ENCODE peak calls at places on chromosomes 2 and 18, in five cellular contexts. X is NCI-H1417; B is posterior vena cava; C is HS-5; A is activated naive CD8-positive, alpha-beta T cell treated with anti-CD3 and anti-CD28 coated beads, Interleukin-2, amount 50 U/mL, for 24 hours. U is an unnamed sample.

GRCh38 chr18:36415606-36416005 is 118.1 kb downstream of the FHOD3 start:
- DNase-seq in X (no peak), B (no peak), C (no peak), A (no peak), U (no peak)

GRCh38 chr2:11242545-11243174 is 87.4 kb downstream of the SLC66A3 start:
- DNase-seq in A (no peak), X (no peak), B (no peak), C (no peak), U (no peak)

GRCh38 chr18:67525328-67526110 is 9.0 kb upstream of the DSEL start:
- DNase-seq in C (peak; percentile 88), X (no peak), B (no peak), A (no peak), U (no peak)

GRCh38 chr2:182672471-182673165 is 43.4 kb upstream of the DNAJC10 start:
- DNase-seq in B (no peak), A (no peak), X (no peak), C (peak; percentile 56), U (no peak)

GRCh38 chr2:176242211-176242610 is 27.0 kb upstream of the MTX2 start:
- DNase-seq in X (no peak), B (no peak), C (no peak), A (no peak), U (no peak)

GRCh38 chr2:194203898-194204297 is 1453.1 kb upstream of the SLC39A10 start:
- DNase-seq in C (peak; percentile 54), B (no peak), X (no peak), A (no peak), U (no peak)

GRCh38 chr18:27009293-27009692 is 143.8 kb upstream of the AQP4 start:
- DNase-seq in A (no peak), B (no peak), C (no peak), X (no peak), U (no peak)

GRCh38 chr18:33839452-33840225 is 261.6 kb downstream of the ASXL3 start:
- DNase-seq in C (no peak), A (no peak), X (peak; percentile 92), B (no peak), U (peak; percentile 58)

GRCh38 chr2:230570987-230571386 is 141.7 kb upstream of the CAB39 start:
- DNase-seq in C (no peak), X (no peak), B (no peak), A (no peak), U (no peak)

GRCh38 chr18:31101148-31102019 is 837 bp downstream of the DSC2 start:
- DNase-seq in B (peak; percentile 93), X (peak; percentile 89), C (no peak), A (peak; percentile 3), U (no peak)

GRCh38 chr18:5197461-5197860 is 404 bp upstream of the AKAIN1 start:
- DNase-seq in X (no peak), B (no peak), A (no peak), C (no peak), U (no peak)

GRCh38 chr2:207308519-207309224 is 142.9 kb upstream of the KLF7 start:
- DNase-seq in C (no peak), A (no peak), X (no peak), B (no peak), U (peak; percentile 35)

GRCh38 chr2:176552456-176553135 is 283.4 kb downstream of the MTX2 start:
- DNase-seq in B (no peak), A (no peak), C (peak; percentile 80), X (no peak), U (no peak)

GRCh38 chr2:5713101-5713500 is 20.9 kb downstream of the SOX11 start:
- DNase-seq in A (no peak), B (no peak), X (no peak), C (no peak), U (no peak)

GRCh38 chr2:144943986-144944385 is 424.1 kb upstream of the ZEB2 start:
- DNase-seq in X (no peak), A (no peak), B (no peak), C (peak; percentile 78), U (no peak)

GRCh38 chr18:57533399-57533884 is 53.1 kb downstream of the FECH start:
- DNase-seq in C (no peak), X (no peak), B (no peak), A (no peak), U (no peak)

GRCh38 chr18:76564117-76564516 is 69.1 kb upstream of the ZNF516 start:
- DNase-seq in B (no peak), A (no peak), C (peak; percentile 77), X (no peak), U (no peak)

GRCh38 chr2:25335204-25335603 is 6.5 kb downstream of the DNMT3A start:
- DNase-seq in A (no peak), C (no peak), X (no peak), B (no peak), U (no peak)

GRCh38 chr2:136238552-136239346 is 120.8 kb upstream of the CXCR4 start:
- DNase-seq in X (no peak), C (peak; percentile 58), A (peak; percentile 36), B (no peak), U (peak; percentile 55)

GRCh38 chr2:221551864-221552263 is 20.2 kb downstream of the EPHA4 start:
- DNase-seq in X (no peak), A (no peak), C (no peak), B (no peak), U (no peak)

GRCh38 chr2:185291035-185291647 is 447.5 kb upstream of the FSIP2 start:
- DNase-seq in A (peak; percentile 10), X (peak; percentile 17), B (no peak), C (peak; percentile 5), U (peak; percentile 30)

GRCh38 chr2:43082111-43082877 is 144.1 kb downstream of the ZFP36L2 start:
- DNase-seq in A (no peak), C (no peak), B (peak; percentile 64), X (no peak), U (no peak)

GRCh38 chr2:146295080-146295670 is 1549.7 kb upstream of the ACVR2A start:
- DNase-seq in A (no peak), B (no peak), C (no peak), X (peak; percentile 4), U (no peak)

GRCh38 chr2:121697108-121697631 is 39.5 kb downstream of the NIFK start:
- DNase-seq in A (no peak), C (no peak), B (peak; percentile 3), X (no peak), U (no peak)